ENCODE peak calls at places on chromosomes 16 and 17, in six cellular contexts. One of them, this sample, is unnamed.

GRCh38 chr17:74305865-74306654 is 20.0 kb upstream of the KIF19 start:
- DNase-seq in OCI-LY7: no peak
- DNase-seq in fibroblast of lung: peak; percentile 45
- DNase-seq in left ventricle myocardium inferior: no peak
- DNase-seq in cardiac fibroblast: no peak
- DNase-seq in astrocyte of the spinal cord: no peak
- DNase-seq in this sample: no peak

GRCh38 chr17:2412561-2413021 is 11.7 kb upstream of the MNT start:
- DNase-seq in OCI-LY7: no peak
- DNase-seq in cardiac fibroblast: peak; percentile 67
- DNase-seq in fibroblast of lung: no peak
- DNase-seq in left ventricle myocardium inferior: no peak
- DNase-seq in astrocyte of the spinal cord: peak; percentile 54
- DNase-seq in this sample: no peak

GRCh38 chr17:8359769-8360168 is 16.7 kb downstream of the KRABD2 start:
- DNase-seq in fibroblast of lung: peak; percentile 91
- DNase-seq in left ventricle myocardium inferior: no peak
- DNase-seq in OCI-LY7: no peak
- DNase-seq in cardiac fibroblast: peak; percentile 82
- DNase-seq in astrocyte of the spinal cord: peak; percentile 78
- DNase-seq in this sample: no peak

GRCh38 chr17:3892095-3892998 is 506 bp downstream of the CAMKK1 start:
- DNase-seq in cardiac fibroblast: peak; percentile 78
- DNase-seq in left ventricle myocardium inferior: peak; percentile 78
- DNase-seq in OCI-LY7: peak; percentile 27
- DNase-seq in fibroblast of lung: peak; percentile 70
- DNase-seq in astrocyte of the spinal cord: peak; percentile 54
- DNase-seq in this sample: no peak

GRCh38 chr16:68200120-68200783 is 35.7 kb downstream of the ESRP2 start:
- DNase-seq in cardiac fibroblast: peak; percentile 56
- DNase-seq in OCI-LY7: no peak
- DNase-seq in left ventricle myocardium inferior: no peak
- DNase-seq in fibroblast of lung: peak; percentile 51
- DNase-seq in astrocyte of the spinal cord: peak; percentile 26
- DNase-seq in this sample: no peak

GRCh38 chr17:83080641-83081560 is 1.5 kb downstream of the METRNL start:
- DNase-seq in cardiac fibroblast: peak; percentile 52
- DNase-seq in astrocyte of the spinal cord: no peak
- DNase-seq in fibroblast of lung: peak; percentile 47
- DNase-seq in left ventricle myocardium inferior: no peak
- DNase-seq in OCI-LY7: peak; percentile 62
- DNase-seq in this sample: no peak

GRCh38 chr16:8644513-8645140 is 23.1 kb downstream of the METTL22 start:
- DNase-seq in astrocyte of the spinal cord: no peak
- DNase-seq in cardiac fibroblast: no peak
- DNase-seq in left ventricle myocardium inferior: peak; percentile 40
- DNase-seq in fibroblast of lung: no peak
- DNase-seq in OCI-LY7: no peak
- DNase-seq in this sample: no peak

GRCh38 chr17:1762906-1763829 is 1.3 kb downstream of the SERPINF1 start:
- DNase-seq in OCI-LY7: no peak
- DNase-seq in astrocyte of the spinal cord: peak; percentile 86
- DNase-seq in left ventricle myocardium inferior: peak; percentile 46
- DNase-seq in fibroblast of lung: peak; percentile 72
- DNase-seq in cardiac fibroblast: peak; percentile 89
- DNase-seq in this sample: no peak

GRCh38 chr17:67679225-67679624 is 38.5 kb upstream of the NOL11 start:
- DNase-seq in cardiac fibroblast: no peak
- DNase-seq in astrocyte of the spinal cord: no peak
- DNase-seq in left ventricle myocardium inferior: no peak
- DNase-seq in fibroblast of lung: no peak
- DNase-seq in OCI-LY7: peak; percentile 16
- DNase-seq in this sample: no peak

GRCh38 chr16:54280751-54281150 is 5.8 kb downstream of the IRX3 start:
- DNase-seq in astrocyte of the spinal cord: peak; percentile 15
- DNase-seq in fibroblast of lung: peak; percentile 36
- DNase-seq in left ventricle myocardium inferior: no peak
- DNase-seq in OCI-LY7: no peak
- DNase-seq in cardiac fibroblast: no peak
- DNase-seq in this sample: no peak

GRCh38 chr17:43846963-43847369 is at the start of gene CD300LG:
- DNase-seq in OCI-LY7: no peak
- DNase-seq in astrocyte of the spinal cord: no peak
- DNase-seq in left ventricle myocardium inferior: no peak
- DNase-seq in cardiac fibroblast: no peak
- DNase-seq in fibroblast of lung: no peak
- DNase-seq in this sample: no peak

GRCh38 chr16:10876799-10877341 is at the start of gene CIITA:
- DNase-seq in cardiac fibroblast: peak; percentile 64
- DNase-seq in fibroblast of lung: peak; percentile 90
- DNase-seq in OCI-LY7: peak; percentile 97
- DNase-seq in astrocyte of the spinal cord: peak; percentile 77
- DNase-seq in left ventricle myocardium inferior: peak; percentile 74
- DNase-seq in this sample: no peak

GRCh38 chr16:30139895-30140481 is 17.0 kb upstream of the MAPK3 start:
- DNase-seq in left ventricle myocardium inferior: no peak
- DNase-seq in astrocyte of the spinal cord: no peak
- DNase-seq in OCI-LY7: no peak
- DNase-seq in fibroblast of lung: no peak
- DNase-seq in cardiac fibroblast: no peak
- DNase-seq in this sample: no peak

GRCh38 chr17:13835151-13835550 is 233.4 kb upstream of the HS3ST3A1 start:
- DNase-seq in left ventricle myocardium inferior: peak; percentile 16
- DNase-seq in cardiac fibroblast: peak; percentile 23
- DNase-seq in fibroblast of lung: peak; percentile 19
- DNase-seq in astrocyte of the spinal cord: peak; percentile 25
- DNase-seq in OCI-LY7: no peak
- DNase-seq in this sample: no peak

GRCh38 chr17:29591737-29592624 is 951 bp upstream of the ANKRD13B start:
- DNase-seq in OCI-LY7: peak; percentile 84
- DNase-seq in left ventricle myocardium inferior: peak; percentile 90
- DNase-seq in astrocyte of the spinal cord: peak; percentile 87
- DNase-seq in cardiac fibroblast: peak; percentile 83
- DNase-seq in fibroblast of lung: peak; percentile 78
- DNase-seq in this sample: peak; percentile 98

GRCh38 chr16:81376880-81377279 is 62.1 kb downstream of the GAN start:
- DNase-seq in cardiac fibroblast: no peak
- DNase-seq in fibroblast of lung: peak; percentile 35
- DNase-seq in astrocyte of the spinal cord: no peak
- DNase-seq in left ventricle myocardium inferior: no peak
- DNase-seq in OCI-LY7: no peak
- DNase-seq in this sample: no peak

GRCh38 chr17:80539022-80539421 is 5.6 kb upstream of the RPTOR start:
- DNase-seq in astrocyte of the spinal cord: no peak
- DNase-seq in OCI-LY7: peak; percentile 63
- DNase-seq in left ventricle myocardium inferior: no peak
- DNase-seq in fibroblast of lung: no peak
- DNase-seq in cardiac fibroblast: no peak
- DNase-seq in this sample: no peak

GRCh38 chr17:59669944-59670343 is 37.3 kb downstream of the PTRH2 start:
- DNase-seq in cardiac fibroblast: no peak
- DNase-seq in astrocyte of the spinal cord: no peak
- DNase-seq in OCI-LY7: no peak
- DNase-seq in left ventricle myocardium inferior: no peak
- DNase-seq in fibroblast of lung: no peak
- DNase-seq in this sample: no peak

GRCh38 chr17:16872836-16873653 is 98.9 kb downstream of the TNFRSF13B start:
- DNase-seq in cardiac fibroblast: peak; percentile 6
- DNase-seq in astrocyte of the spinal cord: no peak
- DNase-seq in OCI-LY7: peak; percentile 54
- DNase-seq in left ventricle myocardium inferior: no peak
- DNase-seq in fibroblast of lung: no peak
- DNase-seq in this sample: peak; percentile 77

GRCh38 chr17:40068584-40068916 is 5.8 kb downstream of the THRA start:
- DNase-seq in fibroblast of lung: no peak
- DNase-seq in cardiac fibroblast: no peak
- DNase-seq in astrocyte of the spinal cord: no peak
- DNase-seq in left ventricle myocardium inferior: no peak
- DNase-seq in OCI-LY7: no peak
- DNase-seq in this sample: no peak

GRCh38 chr16:80327740-80328139 is 213.1 kb upstream of the DYNLRB2 start:
- DNase-seq in fibroblast of lung: no peak
- DNase-seq in astrocyte of the spinal cord: no peak
- DNase-seq in cardiac fibroblast: no peak
- DNase-seq in OCI-LY7: no peak
- DNase-seq in left ventricle myocardium inferior: no peak
- DNase-seq in this sample: no peak

GRCh38 chr17:42016411-42016831 is 818 bp downstream of the DNAJC7 start:
- DNase-seq in cardiac fibroblast: peak; percentile 44
- DNase-seq in astrocyte of the spinal cord: no peak
- DNase-seq in fibroblast of lung: peak; percentile 31
- DNase-seq in OCI-LY7: peak; percentile 16
- DNase-seq in left ventricle myocardium inferior: no peak
- DNase-seq in this sample: no peak

GRCh38 chr17:15257316-15257925 is 7.7 kb downstream of the PMP22 start:
- DNase-seq in fibroblast of lung: peak; percentile 73
- DNase-seq in astrocyte of the spinal cord: peak; percentile 81
- DNase-seq in OCI-LY7: peak; percentile 57
- DNase-seq in cardiac fibroblast: peak; percentile 90
- DNase-seq in left ventricle myocardium inferior: peak; percentile 83
- DNase-seq in this sample: peak; percentile 90

GRCh38 chr17:17151962-17152361 is 54.2 kb downstream of the PLD6 start:
- DNase-seq in OCI-LY7: no peak
- DNase-seq in cardiac fibroblast: peak; percentile 93
- DNase-seq in fibroblast of lung: peak; percentile 96
- DNase-seq in left ventricle myocardium inferior: peak; percentile 88
- DNase-seq in astrocyte of the spinal cord: peak; percentile 95
- DNase-seq in this sample: peak; percentile 90

GRCh38 chr17:41910701-41911391 is 7.9 kb downstream of the ACLY start:
- DNase-seq in astrocyte of the spinal cord: peak; percentile 99
- DNase-seq in left ventricle myocardium inferior: no peak
- DNase-seq in OCI-LY7: no peak
- DNase-seq in fibroblast of lung: peak; percentile 100
- DNase-seq in cardiac fibroblast: peak; percentile 90
- DNase-seq in this sample: no peak

GRCh38 chr16:51544850-51545467 is 393.9 kb upstream of the SALL1 start:
- DNase-seq in astrocyte of the spinal cord: no peak
- DNase-seq in fibroblast of lung: no peak
- DNase-seq in OCI-LY7: no peak
- DNase-seq in left ventricle myocardium inferior: no peak
- DNase-seq in cardiac fibroblast: no peak
- DNase-seq in this sample: no peak

GRCh38 chr16:56715128-56715527 is 14.8 kb upstream of the NUP93 start:
- DNase-seq in cardiac fibroblast: no peak
- DNase-seq in astrocyte of the spinal cord: no peak
- DNase-seq in left ventricle myocardium inferior: no peak
- DNase-seq in OCI-LY7: no peak
- DNase-seq in fibroblast of lung: no peak
- DNase-seq in this sample: peak; percentile 60

DNA sequence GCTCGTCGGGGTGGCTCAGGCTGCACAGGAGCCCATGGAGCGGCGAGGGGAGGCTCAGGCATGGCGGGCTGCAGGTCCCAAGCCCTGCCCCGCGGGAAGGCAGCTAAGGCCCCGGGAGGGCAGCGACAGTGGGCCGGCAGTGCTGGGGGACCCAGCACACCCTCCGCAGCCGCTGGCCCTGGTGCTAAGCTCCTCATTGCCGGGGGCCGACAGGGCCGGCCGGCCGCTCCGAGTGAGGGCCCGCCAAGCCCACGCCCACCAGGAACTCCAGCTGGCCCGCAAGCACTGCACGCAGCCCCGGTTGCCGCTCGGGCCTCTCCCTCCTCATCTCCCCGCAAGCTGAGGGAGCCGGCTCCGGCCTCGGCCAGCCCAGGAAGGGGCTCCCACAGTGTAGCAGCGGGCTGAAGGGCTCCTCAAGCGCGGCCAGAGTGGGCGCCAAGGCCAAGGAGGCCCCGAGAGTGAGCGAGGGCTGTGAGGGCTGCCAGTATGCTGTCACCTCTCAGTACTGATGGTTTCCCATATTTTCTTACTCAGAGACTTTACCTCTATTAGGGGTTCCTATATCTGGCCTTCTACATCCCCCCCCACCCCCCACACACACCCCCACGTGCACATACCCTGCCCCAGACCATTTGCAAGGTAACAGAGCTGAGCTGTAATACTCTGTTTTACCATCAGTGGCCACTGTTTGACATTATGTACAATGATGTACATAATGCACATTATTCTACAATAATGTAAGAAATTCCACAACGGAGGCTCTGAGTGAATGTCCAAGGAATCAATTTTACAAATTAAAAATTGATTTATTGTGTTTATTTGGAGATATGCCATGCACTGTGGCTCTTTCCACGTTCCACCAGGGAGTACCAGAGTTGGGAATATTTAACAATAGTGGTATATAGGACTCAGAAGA is 3.7 kb upstream of the VAT1L start:
- DNase-seq in cardiac fibroblast: no peak
- DNase-seq in OCI-LY7: no peak
- DNase-seq in astrocyte of the spinal cord: no peak
- DNase-seq in fibroblast of lung: no peak
- DNase-seq in left ventricle myocardium inferior: no peak
- DNase-seq in this sample: no peak
- TF ChIP-seq CTCF in cardiac fibroblast: peak; percentile 25
- TF ChIP-seq CTCF in OCI-LY7: peak; percentile 46
- TF ChIP-seq CTCF in astrocyte of the spinal cord: peak; percentile 33
- TF ChIP-seq CTCF in fibroblast of lung: peak; percentile 45
- TF ChIP-seq CTCF in left ventricle myocardium inferior: peak; percentile 24
- TF ChIP-seq CTCF in this sample: peak; percentile 18

GRCh38 chr16:50371936-50372595 is 3.3 kb upstream of the BRD7 start:
- DNase-seq in astrocyte of the spinal cord: no peak
- DNase-seq in fibroblast of lung: no peak
- DNase-seq in OCI-LY7: no peak
- DNase-seq in cardiac fibroblast: peak; percentile 43
- DNase-seq in left ventricle myocardium inferior: no peak
- DNase-seq in this sample: no peak
- TF ChIP-seq CTCF in astrocyte of the spinal cord: peak; percentile 56
- TF ChIP-seq CTCF in fibroblast of lung: peak; percentile 30
- TF ChIP-seq CTCF in OCI-LY7: no peak
- TF ChIP-seq CTCF in cardiac fibroblast: peak; percentile 16
- TF ChIP-seq CTCF in left ventricle myocardium inferior: peak; percentile 37
- TF ChIP-seq CTCF in this sample: peak; percentile 44

GRCh38 chr17:58136669-58137279 is 11.4 kb upstream of the OR4D1 start:
- DNase-seq in left ventricle myocardium inferior: no peak
- DNase-seq in astrocyte of the spinal cord: no peak
- DNase-seq in cardiac fibroblast: no peak
- DNase-seq in fibroblast of lung: no peak
- DNase-seq in OCI-LY7: peak; percentile 44
- DNase-seq in this sample: no peak
- TF ChIP-seq CTCF in left ventricle myocardium inferior: peak; percentile 39
- TF ChIP-seq CTCF in astrocyte of the spinal cord: peak; percentile 44
- TF ChIP-seq CTCF in cardiac fibroblast: peak; percentile 46
- TF ChIP-seq CTCF in fibroblast of lung: peak; percentile 44
- TF ChIP-seq CTCF in OCI-LY7: peak; percentile 78
- TF ChIP-seq CTCF in this sample: peak; percentile 38

DNA sequence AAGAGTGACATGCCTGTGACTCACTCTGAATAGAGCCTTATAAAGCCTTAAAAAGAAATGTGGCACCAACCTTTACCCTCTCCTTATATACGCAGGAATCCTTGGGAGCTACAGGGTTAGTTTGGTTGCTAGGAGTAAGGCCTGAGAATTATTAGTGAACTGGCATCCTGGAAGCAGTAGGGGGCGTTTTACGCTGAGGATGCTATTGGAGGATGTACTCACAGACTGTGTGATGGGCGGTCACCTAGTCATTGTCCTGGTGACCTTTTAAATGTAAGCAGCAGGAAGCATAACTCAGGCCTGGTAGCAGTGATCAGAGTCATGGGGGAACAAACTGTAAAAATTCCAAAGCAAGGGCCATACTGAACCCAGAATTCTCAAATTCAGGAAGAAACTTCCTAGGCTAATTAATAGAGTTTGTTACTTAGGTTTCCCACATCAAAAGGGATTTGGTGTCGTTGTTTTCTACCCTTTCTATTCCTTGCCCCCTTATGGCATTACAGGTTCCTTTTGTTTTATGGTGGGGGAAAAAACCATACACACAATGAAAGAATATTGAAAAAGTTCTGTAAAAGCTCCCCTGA is 153.8 kb downstream of the SNX11 start:
- DNase-seq in astrocyte of the spinal cord: peak; percentile 54
- DNase-seq in OCI-LY7: peak; percentile 38
- DNase-seq in fibroblast of lung: no peak
- DNase-seq in cardiac fibroblast: no peak
- DNase-seq in left ventricle myocardium inferior: no peak
- DNase-seq in this sample: no peak
- TF ChIP-seq CTCF in astrocyte of the spinal cord: peak; percentile 71
- TF ChIP-seq CTCF in OCI-LY7: peak; percentile 81
- TF ChIP-seq CTCF in fibroblast of lung: peak; percentile 76
- TF ChIP-seq CTCF in cardiac fibroblast: peak; percentile 48
- TF ChIP-seq CTCF in left ventricle myocardium inferior: peak; percentile 46
- TF ChIP-seq CTCF in this sample: peak; percentile 32